ENCODE peak calls at places on chromosome 13, in six cellular contexts. L is fibroblast of lung, F is GM23248, S is HCT116, C is neural progenitor cell, G is PC-3. Y is an unnamed sample.

GRCh38 chr13:47890146-47890814 is 110.8 kb downstream of the SUCLA2 start:
- DNase-seq in L (no peak), F (peak), S (no peak), C (no peak), G (no peak), Y (no peak)

GRCh38 chr13:75469087-75469486 is 12.9 kb downstream of the TBC1D4 start:
- DNase-seq in L (no peak), F (no peak), S (no peak), C (peak), G (no peak), Y (no peak)

GRCh38 chr13:60790620-60791019 is 393.6 kb downstream of the TDRD3 start:
- DNase-seq in L (no peak), F (no peak), S (no peak), C (peak), G (no peak), Y (no peak)

GRCh38 chr13:46100191-46100877 is 4.5 kb downstream of the CPB2 start:
- DNase-seq in L (no peak), F (peak), S (no peak), C (no peak), G (no peak), Y (no peak)

GRCh38 chr13:27542220-27542619 is 78.1 kb downstream of the LNX2 start:
- DNase-seq in L (no peak), F (no peak), S (no peak), C (no peak), G (no peak), Y (no peak)

GRCh38 chr13:30479154-30479553 is 13.4 kb upstream of the HMGB1 start:
- DNase-seq in L (no peak), F (no peak), S (no peak), C (no peak), G (no peak), Y (no peak)

GRCh38 chr13:52786747-52787146 is 47.1 kb upstream of the CNMD start:
- DNase-seq in L (no peak), F (no peak), S (peak), C (no peak), G (peak), Y (no peak)

GRCh38 chr13:41075034-41075433 is 13.7 kb downstream of the WBP4 start:
- DNase-seq in L (peak), F (peak), S (no peak), C (peak), G (peak), Y (no peak)

GRCh38 chr13:44132710-44133109 is 240.9 kb upstream of the SERP2 start:
- DNase-seq in L (peak), F (peak), S (peak), C (no peak), G (peak), Y (no peak)

GRCh38 chr13:49220856-49221614 is 897 bp downstream of the MLNR start:
- DNase-seq in L (no peak), F (peak), S (no peak), C (peak), G (no peak), Y (no peak)

GRCh38 chr13:49219647-49220034 is 497 bp upstream of the MLNR start:
- DNase-seq in L (no peak), F (no peak), S (no peak), C (no peak), G (no peak), Y (no peak)

GRCh38 chr13:49218493-49219051 is 1.6 kb upstream of the MLNR start:
- DNase-seq in L (peak), F (peak), S (no peak), C (peak), G (no peak), Y (no peak)

GRCh38 chr13:49217962-49218492 is 2.1 kb upstream of the MLNR start:
- DNase-seq in L (no peak), F (no peak), S (no peak), C (no peak), G (no peak), Y (no peak)

GRCh38 chr13:49220035-49220855 is at the start of gene MLNR:
- DNase-seq in L (peak), F (peak), S (no peak), C (peak), G (no peak), Y (no peak)
- H3K4me3 ChIP-seq in L (peak), F (peak), S (no peak), C (peak), G (no peak), Y (peak)

DNA sequence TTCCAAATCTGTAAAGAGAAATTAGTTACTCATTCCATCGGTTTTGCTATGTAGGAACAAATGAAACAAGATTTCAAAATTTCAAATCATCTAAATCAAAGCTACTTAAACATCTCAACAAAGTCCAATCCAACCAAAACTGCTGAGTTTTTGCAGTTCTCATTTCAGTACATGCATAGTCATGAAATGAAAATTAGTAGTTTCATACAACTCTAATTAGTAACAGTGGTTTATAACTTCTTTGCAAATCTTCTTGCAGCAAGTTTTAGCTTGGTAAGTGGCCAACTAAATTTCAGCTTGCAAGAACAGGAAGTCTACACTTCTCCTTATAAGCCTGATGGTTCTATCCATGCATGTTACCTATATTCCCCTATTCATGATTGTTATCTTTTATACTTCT is 75.6 kb downstream of the SPRY2 start:
- DNase-seq in L (no peak), F (no peak), S (no peak), C (no peak), G (no peak), Y (peak)
- H3K9ac ChIP-seq in L (no peak), F (no peak), S (no peak), C (no peak), G (no peak), Y (no peak)

DNA sequence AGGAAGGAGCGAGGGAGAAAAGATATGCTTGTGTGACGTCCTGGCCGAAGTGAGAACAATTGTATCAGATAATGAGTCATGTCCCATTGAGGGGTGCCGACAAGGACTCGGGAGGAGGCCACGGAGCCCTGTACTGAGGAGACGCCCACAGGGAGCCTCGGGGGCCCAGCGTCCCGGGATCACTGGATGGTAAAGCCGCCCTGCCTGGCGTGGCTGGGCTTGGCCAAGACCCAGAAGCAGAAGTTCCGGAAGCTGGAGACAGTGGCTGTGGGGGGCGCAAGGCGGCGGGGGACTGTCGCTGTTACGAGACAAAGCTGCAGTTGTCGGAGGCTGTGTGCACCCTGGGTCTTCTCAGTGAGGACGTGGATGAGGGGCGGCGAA is 54.2 kb downstream of the MCF2L start:
- DNase-seq in L (no peak), F (no peak), S (no peak), C (no peak), G (no peak), Y (no peak)
- TF ChIP-seq EZH2 in L (no peak), F (no peak), S (no peak), C (no peak), G (no peak), Y (no peak)

GRCh38 chr13:37914781-37915391 is 45.3 kb upstream of the TRPC4 start:
- DNase-seq in L (peak), F (peak), S (no peak), C (peak), G (no peak), Y (no peak)
- H3K4me3 ChIP-seq in L (no peak), F (no peak), S (no peak), C (peak), G (no peak), Y (no peak)

DNA sequence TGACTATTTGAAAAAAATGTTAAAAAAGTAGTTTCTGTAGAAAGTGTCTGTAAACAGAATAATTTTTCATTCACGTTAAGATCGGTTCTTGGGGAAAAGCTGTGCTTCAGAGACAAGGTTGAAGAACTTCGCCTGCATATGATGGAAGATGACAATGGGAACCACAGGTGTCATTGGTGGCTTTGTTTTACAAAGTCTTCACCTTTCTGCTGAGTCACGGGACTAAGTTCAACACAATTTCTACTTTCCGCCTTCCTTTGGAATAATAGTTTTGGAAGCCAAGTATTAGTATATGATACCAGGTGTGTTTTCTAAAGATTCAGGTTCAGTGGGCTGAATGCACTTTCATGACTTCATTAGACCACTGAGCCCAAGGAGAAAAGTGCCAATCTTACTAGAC is 155.6 kb upstream of the RNF113B start:
- DNase-seq in L (no peak), F (no peak), S (no peak), C (no peak), G (no peak), Y (no peak)
- H3K9ac ChIP-seq in L (no peak), F (no peak), S (no peak), C (no peak), G (no peak), Y (no peak)

DNA sequence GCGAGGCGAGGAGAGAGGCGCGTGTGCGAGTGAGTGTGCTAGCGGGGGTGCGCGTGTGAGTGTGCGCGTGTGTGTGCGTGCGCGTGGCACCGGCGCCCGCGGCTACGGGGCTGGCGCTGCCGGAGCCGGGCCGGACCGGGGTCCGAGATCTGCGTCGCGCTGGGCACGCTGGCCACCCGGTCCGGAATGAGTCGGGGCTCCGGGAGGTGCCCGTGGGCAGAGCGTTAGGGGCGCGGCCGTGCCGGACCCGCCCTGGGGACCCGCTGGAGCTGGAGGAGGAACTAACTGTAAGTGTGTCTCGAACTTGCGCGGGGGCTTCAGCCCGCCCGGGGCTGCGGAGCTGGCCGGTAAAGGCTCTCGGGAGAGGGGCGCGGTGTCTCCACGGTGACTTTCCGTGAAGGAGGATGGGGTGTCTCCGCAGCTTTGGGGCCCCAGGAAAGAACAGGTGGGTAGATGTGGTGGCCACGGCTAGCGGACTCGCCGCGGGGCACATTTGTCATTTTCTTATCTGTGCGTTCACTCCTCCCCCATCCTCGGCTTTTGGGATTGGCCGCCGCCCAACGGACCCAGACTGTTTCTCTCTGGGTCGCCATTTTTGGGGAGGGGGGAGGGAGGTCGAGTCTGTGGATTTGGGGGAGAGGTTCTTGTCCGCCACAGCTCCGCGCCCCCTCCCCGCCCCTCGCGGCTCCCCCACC is 10.1 kb upstream of the SOX1 start:
- DNase-seq in L (no peak), F (no peak), S (no peak), C (peak), G (no peak), Y (no peak)
- TF ChIP-seq EZH2 in L (no peak), F (no peak), S (no peak), C (peak), G (no peak), Y (no peak)

Y was measured in SK-N-MC.